ENCODE peak calls at places on chromosomes 11 and 22, in six cellular contexts. One of them, this sample, is unnamed. For H4K20me1, the result is how much of the 10 kb centered on the place peaks cover.

GRCh38 chr11:65181569-65182257 is at the start of gene CAPN1:
- DNase-seq in GM23248: peak
- DNase-seq in neural progenitor cell: peak
- DNase-seq in SK-N-SH: peak
- DNase-seq in GM23338: peak
- DNase-seq in MM.1S: peak
- DNase-seq in this sample: peak

GRCh38 chr11:117822031-117822521 is 2.5 kb downstream of the FXYD2 start:
- DNase-seq in GM23248: peak
- DNase-seq in MM.1S: peak
- DNase-seq in SK-N-SH: peak
- DNase-seq in neural progenitor cell: peak
- DNase-seq in GM23338: peak
- DNase-seq in this sample: peak

GRCh38 chr22:44128961-44129613 is 51.6 kb upstream of the PARVG start:
- DNase-seq in GM23248: no peak
- DNase-seq in MM.1S: no peak
- DNase-seq in SK-N-SH: no peak
- DNase-seq in GM23338: no peak
- DNase-seq in neural progenitor cell: no peak
- DNase-seq in this sample: no peak

GRCh38 chr22:27866136-27867091 is 52.6 kb downstream of the PITPNB start:
- DNase-seq in MM.1S: no peak
- DNase-seq in neural progenitor cell: no peak
- DNase-seq in SK-N-SH: no peak
- DNase-seq in GM23338: no peak
- DNase-seq in GM23248: peak
- DNase-seq in this sample: peak

GRCh38 chr11:69926376-69927050 is 107.3 kb upstream of the FGF3 start:
- DNase-seq in SK-N-SH: no peak
- DNase-seq in neural progenitor cell: no peak
- DNase-seq in GM23248: no peak
- DNase-seq in MM.1S: no peak
- DNase-seq in GM23338: no peak
- DNase-seq in this sample: no peak

GRCh38 chr11:123188508-123189165 is 6.4 kb downstream of the CLMP start:
- DNase-seq in SK-N-SH: no peak
- DNase-seq in MM.1S: no peak
- DNase-seq in GM23248: peak
- DNase-seq in neural progenitor cell: peak
- DNase-seq in GM23338: no peak
- DNase-seq in this sample: no peak

GRCh38 chr11:14334893-14335292 is 24.1 kb downstream of the RRAS2 start:
- DNase-seq in neural progenitor cell: no peak
- DNase-seq in MM.1S: no peak
- DNase-seq in GM23248: no peak
- DNase-seq in GM23338: no peak
- DNase-seq in SK-N-SH: no peak
- DNase-seq in this sample: no peak

GRCh38 chr11:69116671-69117070 is 39.1 kb upstream of the SMIM38 start:
- DNase-seq in GM23248: no peak
- DNase-seq in neural progenitor cell: no peak
- DNase-seq in GM23338: no peak
- DNase-seq in MM.1S: no peak
- DNase-seq in SK-N-SH: no peak
- DNase-seq in this sample: no peak

GRCh38 chr11:848380-848931 is 5.8 kb downstream of the TSPAN4 start:
- DNase-seq in GM23338: peak
- DNase-seq in GM23248: peak
- DNase-seq in neural progenitor cell: peak
- DNase-seq in MM.1S: peak
- DNase-seq in SK-N-SH: peak
- DNase-seq in this sample: peak

GRCh38 chr11:11977206-11977938 is 31.1 kb downstream of the DKK3 start:
- DNase-seq in GM23338: peak
- DNase-seq in SK-N-SH: no peak
- DNase-seq in MM.1S: no peak
- DNase-seq in GM23248: peak
- DNase-seq in neural progenitor cell: no peak
- DNase-seq in this sample: peak

GRCh38 chr22:38844661-38845367 is 986 bp upstream of the NPTXR start:
- DNase-seq in MM.1S: no peak
- DNase-seq in SK-N-SH: no peak
- DNase-seq in GM23338: no peak
- DNase-seq in GM23248: no peak
- DNase-seq in neural progenitor cell: no peak
- DNase-seq in this sample: no peak

GRCh38 chr11:110960167-110960566 is 247.9 kb upstream of the ARHGAP20 start:
- DNase-seq in SK-N-SH: no peak
- DNase-seq in MM.1S: no peak
- DNase-seq in neural progenitor cell: no peak
- DNase-seq in GM23248: no peak
- DNase-seq in GM23338: no peak
- DNase-seq in this sample: no peak

GRCh38 chr11:110968348-110969062 is 256.3 kb upstream of the ARHGAP20 start:
- DNase-seq in GM23248: peak
- DNase-seq in GM23338: no peak
- DNase-seq in neural progenitor cell: no peak
- DNase-seq in SK-N-SH: no peak
- DNase-seq in MM.1S: no peak
- DNase-seq in this sample: no peak

GRCh38 chr11:110966131-110966530 is 253.9 kb upstream of the ARHGAP20 start:
- DNase-seq in GM23338: no peak
- DNase-seq in SK-N-SH: no peak
- DNase-seq in GM23248: no peak
- DNase-seq in MM.1S: no peak
- DNase-seq in neural progenitor cell: no peak
- DNase-seq in this sample: no peak

DNA sequence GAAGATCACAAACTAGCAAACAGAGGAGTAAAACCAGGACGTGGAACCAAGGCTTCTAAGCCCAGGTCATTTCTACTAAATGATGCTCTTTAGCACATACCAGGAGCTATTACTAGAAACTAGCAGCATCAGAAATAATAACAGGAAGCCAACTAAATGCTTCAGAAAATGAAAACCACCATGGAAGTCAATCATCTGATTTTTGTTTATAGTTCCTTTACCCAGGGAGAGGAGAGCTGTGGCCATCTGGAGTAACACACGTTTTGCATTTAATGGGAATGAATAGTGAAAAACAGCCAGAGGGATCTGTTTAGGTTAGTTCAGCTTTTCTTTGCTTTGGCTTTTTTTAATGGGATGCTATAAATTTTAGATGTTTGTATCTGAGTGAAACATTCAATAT is 250.7 kb upstream of the ARHGAP20 start:
- DNase-seq in SK-N-SH: peak
- DNase-seq in neural progenitor cell: no peak
- DNase-seq in GM23248: no peak
- DNase-seq in GM23338: no peak
- DNase-seq in MM.1S: no peak
- DNase-seq in this sample: no peak
- TF ChIP-seq EZH2phosphoT487 in SK-N-SH: no peak
- TF ChIP-seq EZH2phosphoT487 in neural progenitor cell: no peak
- TF ChIP-seq EZH2phosphoT487 in GM23248: no peak
- TF ChIP-seq EZH2phosphoT487 in GM23338: no peak
- TF ChIP-seq EZH2phosphoT487 in MM.1S: no peak
- TF ChIP-seq EZH2phosphoT487 in this sample: no peak

GRCh38 chr22:20054034-20054427 is 26.0 kb upstream of the DGCR8 start:
- DNase-seq in SK-N-SH: no peak
- DNase-seq in neural progenitor cell: no peak
- DNase-seq in GM23248: no peak
- DNase-seq in GM23338: no peak
- DNase-seq in MM.1S: no peak
- DNase-seq in this sample: no peak
- H4K20me1 ChIP-seq in SK-N-SH: under half
- H4K20me1 ChIP-seq in neural progenitor cell: under half
- H4K20me1 ChIP-seq in GM23248: under half
- H4K20me1 ChIP-seq in GM23338: under half
- H4K20me1 ChIP-seq in MM.1S: under half
- H4K20me1 ChIP-seq in this sample: under half

GRCh38 chr11:134047586-134047999 is 21.3 kb upstream of the JAM3 start:
- DNase-seq in SK-N-SH: no peak
- DNase-seq in GM23248: peak
- DNase-seq in neural progenitor cell: no peak
- DNase-seq in GM23338: no peak
- DNase-seq in MM.1S: no peak
- DNase-seq in this sample: no peak
- TF ChIP-seq EZH2phosphoT487 in SK-N-SH: no peak
- TF ChIP-seq EZH2phosphoT487 in GM23248: no peak
- TF ChIP-seq EZH2phosphoT487 in neural progenitor cell: no peak
- TF ChIP-seq EZH2phosphoT487 in GM23338: no peak
- TF ChIP-seq EZH2phosphoT487 in MM.1S: no peak
- TF ChIP-seq EZH2phosphoT487 in this sample: no peak

GRCh38 chr22:45771057-45771456 is 99.4 kb downstream of the ATXN10 start:
- DNase-seq in SK-N-SH: no peak
- DNase-seq in GM23248: no peak
- DNase-seq in MM.1S: no peak
- DNase-seq in GM23338: no peak
- DNase-seq in neural progenitor cell: no peak
- DNase-seq in this sample: no peak
- H4K20me1 ChIP-seq in SK-N-SH: under half
- H4K20me1 ChIP-seq in GM23248: under half
- H4K20me1 ChIP-seq in MM.1S: under half
- H4K20me1 ChIP-seq in GM23338: under half
- H4K20me1 ChIP-seq in neural progenitor cell: under half
- H4K20me1 ChIP-seq in this sample: under half